ENCODE peak calls at places on chromosome 10, in eight cellular contexts. W is GM20000, X is colonic mucosa, J is chondrocyte, C is GM13976, P is heart right ventricle, B is lower lobe of right lung, Q is astrocyte. G is an unnamed sample.

GRCh38 chr10:110414563-110415309 is 83.0 kb upstream of the DUSP5 start:
- DNase-seq in W (peak), X (peak), J (no peak), C (peak), P (no peak), B (no peak), Q (peak), G (peak)

GRCh38 chr10:7763929-7764328 is 23.9 kb downstream of the KIN start:
- DNase-seq in W (no peak), X (no peak), J (no peak), C (no peak), P (no peak), B (no peak), Q (peak), G (no peak)

GRCh38 chr10:94358480-94358879 is 4.3 kb downstream of the NOC3L start:
- DNase-seq in W (no peak), X (no peak), J (no peak), C (no peak), P (no peak), B (no peak), Q (peak), G (no peak)

GRCh38 chr10:91603931-91604331 is 28.9 kb downstream of the PPP1R3C start:
- DNase-seq in W (no peak), X (no peak), J (no peak), C (no peak), P (no peak), B (no peak), Q (peak), G (no peak)

GRCh38 chr10:88006261-88006660 is 142.8 kb downstream of the PTEN start:
- DNase-seq in W (no peak), X (no peak), J (no peak), C (no peak), P (no peak), B (no peak), Q (no peak), G (no peak)

GRCh38 chr10:104061196-104061595 is 24.5 kb downstream of the COL17A1 start:
- DNase-seq in W (no peak), X (no peak), J (no peak), C (no peak), P (no peak), B (no peak), Q (no peak), G (no peak)

GRCh38 chr10:129617768-129618167 is 150.7 kb downstream of the MGMT start:
- DNase-seq in W (no peak), X (no peak), J (no peak), C (no peak), P (no peak), B (no peak), Q (no peak), G (no peak)

GRCh38 chr10:3258291-3258848 is 85.8 kb upstream of the PITRM1 start:
- DNase-seq in W (no peak), X (no peak), J (no peak), C (no peak), P (no peak), B (no peak), Q (no peak), G (no peak)

GRCh38 chr10:6891924-6892323 is 311.8 kb upstream of the PRKCQ start:
- DNase-seq in W (no peak), X (no peak), J (no peak), C (no peak), P (no peak), B (no peak), Q (no peak), G (no peak)

GRCh38 chr10:42691361-42692120 is 53.2 kb upstream of the ZNF33B start:
- DNase-seq in W (no peak), X (no peak), J (no peak), C (no peak), P (no peak), B (no peak), Q (no peak), G (no peak)

GRCh38 chr10:48474764-48475365 is 130.0 kb downstream of the ARHGAP22 start:
- DNase-seq in W (no peak), X (peak), J (no peak), C (no peak), P (no peak), B (no peak), Q (no peak), G (no peak)

GRCh38 chr10:116766241-116767198 is 24.2 kb upstream of the HSPA12A start:
- DNase-seq in W (no peak), X (no peak), J (no peak), C (no peak), P (no peak), B (no peak), Q (no peak), G (no peak)

GRCh38 chr10:46543379-46544014 is 13.0 kb downstream of the GPRIN2 start:
- DNase-seq in W (no peak), X (no peak), J (peak), C (no peak), P (no peak), B (peak), Q (no peak), G (peak)

GRCh38 chr10:46555713-46556514 is 544 bp downstream of the GPRIN2 start:
- DNase-seq in W (no peak), X (peak), J (peak), C (no peak), P (no peak), B (peak), Q (no peak), G (peak)

GRCh38 chr10:36817898-36818297 is 307.5 kb upstream of the ANKRD30A start:
- DNase-seq in W (no peak), X (no peak), J (no peak), C (no peak), P (no peak), B (no peak), Q (no peak), G (no peak)

GRCh38 chr10:23368816-23369640 is 24.4 kb upstream of the C10orf67 start:
- DNase-seq in W (peak), X (no peak), J (no peak), C (peak), P (no peak), B (no peak), Q (peak), G (no peak)

GRCh38 chr10:128001886-128002285 is 95.0 kb downstream of the PTPRE start:
- DNase-seq in W (no peak), X (no peak), J (no peak), C (no peak), P (no peak), B (no peak), Q (no peak), G (no peak)

GRCh38 chr10:34598972-34599371 is 216.1 kb downstream of the PARD3 start:
- DNase-seq in W (no peak), X (no peak), J (no peak), C (no peak), P (no peak), B (no peak), Q (peak), G (no peak)

GRCh38 chr10:84765656-84766055 is 437.3 kb downstream of the CCSER2 start:
- DNase-seq in W (no peak), X (no peak), J (no peak), C (no peak), P (no peak), B (no peak), Q (no peak), G (no peak)

GRCh38 chr10:113628607-113629153 is 35.2 kb downstream of the NRAP start:
- DNase-seq in W (no peak), X (no peak), J (no peak), C (no peak), P (no peak), B (no peak), Q (no peak), G (no peak)

GRCh38 chr10:121027390-121027789 is 176.2 kb downstream of the WDR11 start:
- DNase-seq in W (no peak), X (no peak), J (no peak), C (no peak), P (no peak), B (no peak), Q (no peak), G (no peak)

GRCh38 chr10:59781511-59781910 is 28.3 kb upstream of the MRLN start:
- DNase-seq in W (no peak), X (no peak), J (no peak), C (no peak), P (no peak), B (no peak), Q (no peak), G (no peak)

GRCh38 chr10:78570633-78571032 is 498.1 kb upstream of the ZMIZ1 start:
- DNase-seq in W (no peak), X (no peak), J (no peak), C (no peak), P (no peak), B (peak), Q (no peak), G (no peak)
- TF ChIP-seq CTCF in W (no peak), X (no peak), J (no peak), C (no peak), P (no peak), B (no peak), Q (no peak), G (no peak)

GRCh38 chr10:125144209-125144608 is 16.2 kb downstream of the CTBP2 start:
- DNase-seq in W (no peak), X (no peak), J (no peak), C (no peak), P (no peak), B (no peak), Q (no peak), G (no peak)

GRCh38 chr10:125146791-125147604 is 13.4 kb downstream of the CTBP2 start:
- DNase-seq in W (no peak), X (peak), J (peak), C (peak), P (no peak), B (no peak), Q (peak), G (no peak)

GRCh38 chr10:125145636-125146035 is 14.7 kb downstream of the CTBP2 start:
- DNase-seq in W (no peak), X (no peak), J (no peak), C (no peak), P (no peak), B (no peak), Q (no peak), G (no peak)

GRCh38 chr10:125142946-125143345 is 17.4 kb downstream of the CTBP2 start:
- DNase-seq in W (no peak), X (no peak), J (peak), C (no peak), P (no peak), B (no peak), Q (no peak), G (no peak)

DNA sequence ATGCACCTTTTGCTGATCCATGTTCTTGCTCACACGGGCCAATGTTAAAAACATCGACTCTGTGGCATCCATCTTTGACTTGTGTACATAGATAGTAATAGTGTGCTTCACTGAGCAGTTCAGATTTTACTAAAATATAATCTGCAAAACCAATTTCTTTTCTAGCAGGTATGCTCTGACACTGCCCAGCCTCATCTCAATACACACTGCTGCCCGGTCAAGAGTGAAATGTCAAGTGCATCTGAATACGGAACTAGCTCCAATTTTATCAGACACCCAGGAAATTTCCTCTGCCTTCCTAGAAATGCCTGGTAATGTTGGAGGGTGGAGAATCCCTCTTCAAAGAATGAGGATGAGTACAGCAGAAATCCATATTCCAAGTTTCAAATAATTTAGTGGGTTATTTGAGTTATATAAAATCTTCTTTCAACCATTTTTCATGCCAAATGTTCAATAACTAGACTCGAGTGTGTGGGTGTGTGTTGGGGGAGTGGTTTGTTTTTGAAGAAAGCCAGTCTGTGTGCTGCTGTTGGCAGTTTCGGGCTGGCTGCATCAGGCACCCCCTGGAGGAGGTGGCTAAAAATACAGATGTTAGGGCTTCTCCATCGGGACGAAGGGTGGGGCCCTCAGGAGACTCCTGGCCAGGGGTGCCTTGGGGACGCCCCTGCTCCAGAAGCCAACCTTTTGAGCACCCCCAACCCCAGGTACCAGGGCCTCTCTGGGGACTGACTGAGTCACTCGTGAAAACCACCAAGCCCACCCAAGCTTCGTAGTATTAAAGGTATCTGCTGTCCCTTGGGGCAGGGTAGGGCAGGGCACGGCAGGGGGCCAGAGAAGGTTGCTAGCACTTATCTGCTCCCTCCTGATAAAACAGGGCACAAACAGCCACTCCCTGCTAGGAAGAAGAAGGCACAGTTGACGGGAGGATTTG is 15.4 kb downstream of the CTBP2 start:
- DNase-seq in W (peak), X (no peak), J (peak), C (peak), P (no peak), B (peak), Q (peak), G (no peak)
- TF ChIP-seq CTCF in W (no peak), X (peak), J (peak), C (peak), P (peak), B (peak), Q (peak), G (peak)

GRCh38 chr10:119537953-119538630 is 4.4 kb downstream of the RGS10 start:
- DNase-seq in W (no peak), X (no peak), J (no peak), C (no peak), P (no peak), B (no peak), Q (no peak), G (no peak)
- TF ChIP-seq CTCF in W (no peak), X (no peak), J (no peak), C (no peak), P (no peak), B (no peak), Q (no peak), G (no peak)

GRCh38 chr10:12180221-12180974 is 15.3 kb downstream of the NUDT5 start:
- DNase-seq in W (no peak), X (no peak), J (no peak), C (no peak), P (no peak), B (no peak), Q (no peak), G (no peak)
- TF ChIP-seq CTCF in W (no peak), X (no peak), J (no peak), C (no peak), P (no peak), B (no peak), Q (no peak), G (no peak)

DNA sequence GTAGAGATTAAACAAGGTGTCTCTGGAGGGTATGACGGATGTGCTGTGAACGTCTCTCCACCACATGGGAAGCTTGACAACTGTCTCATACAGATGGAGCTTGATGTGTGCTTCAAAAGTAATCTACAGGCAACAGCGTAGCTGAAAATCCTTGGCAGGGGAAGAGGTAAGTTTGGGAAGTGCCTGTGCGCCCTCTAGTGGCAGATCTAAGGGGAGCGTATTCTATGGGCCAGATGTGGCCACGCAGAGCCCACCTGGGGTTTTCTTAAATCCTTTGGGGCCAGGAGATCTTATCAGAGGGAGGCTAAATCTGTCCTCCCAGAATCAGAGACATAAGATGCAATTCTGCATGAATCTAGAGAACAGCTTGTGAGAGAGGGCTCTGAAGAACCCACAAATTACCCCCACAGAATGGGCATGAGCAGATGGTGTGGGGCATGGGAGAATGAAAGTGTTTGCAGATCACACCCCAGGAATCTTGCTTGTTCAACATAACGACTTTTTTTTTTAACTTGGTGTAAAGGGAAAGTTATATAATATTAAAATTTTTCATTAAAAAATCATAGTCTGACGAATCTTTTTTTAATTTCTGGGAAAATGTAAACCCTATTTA is 91.2 kb upstream of the MPP7 start:
- DNase-seq in W (peak), X (peak), J (no peak), C (peak), P (peak), B (peak), Q (peak), G (peak)
- TF ChIP-seq CTCF in W (peak), X (peak), J (peak), C (peak), P (peak), B (peak), Q (peak), G (peak)